ENCODE peak calls at places on chromosome 2, in seven cellular contexts. A, Y, Q, K, O, P and X are unnamed samples. For H3K9me3, the result is how much of the 10 kb centered on the place peaks cover.

GRCh38 chr2:241490444-241490760 is 18.0 kb downstream of the STK25 start:
- DNase-seq in K (no peak), P (no peak), Q (no peak), A (no peak), O (no peak), Y (no peak), X (no peak)

GRCh38 chr2:38075436-38076249 is at the start of gene CYP1B1:
- DNase-seq in Q (no peak), P (no peak), A (no peak), K (peak), Y (no peak), O (peak), X (no peak)

GRCh38 chr2:219514196-219514761 is at the start of gene ASIC4:
- DNase-seq in Y (no peak), Q (no peak), K (peak), P (no peak), O (no peak), A (peak), X (no peak)

GRCh38 chr2:163736433-163737168 is 793 bp upstream of the FIGN start:
- DNase-seq in Y (no peak), A (peak), O (no peak), Q (peak), P (no peak), K (peak), X (no peak)

GRCh38 chr2:237324446-237325236 is 89.3 kb downstream of the COL6A3 start:
- DNase-seq in O (no peak), A (no peak), K (peak), Y (no peak), P (no peak), Q (no peak), X (no peak)

GRCh38 chr2:174012347-174013309 is 47.5 kb upstream of the SP3 start:
- DNase-seq in Q (no peak), A (no peak), Y (peak), K (no peak), O (peak), P (no peak), X (no peak)

GRCh38 chr2:147843421-147843863 is 1.4 kb upstream of the ACVR2A start:
- DNase-seq in K (no peak), Q (no peak), A (no peak), Y (no peak), O (no peak), P (no peak), X (no peak)

GRCh38 chr2:105573910-105574655 is 170.6 kb upstream of the NCK2 start:
- DNase-seq in Q (no peak), P (no peak), Y (no peak), A (no peak), O (no peak), K (no peak), X (no peak)

GRCh38 chr2:66237470-66238354 is 197.2 kb upstream of the MEIS1 start:
- DNase-seq in O (no peak), Q (no peak), Y (no peak), K (no peak), A (no peak), P (no peak), X (no peak)

GRCh38 chr2:238955648-238956531 is 108.0 kb downstream of the TWIST2 start:
- DNase-seq in Q (no peak), P (no peak), K (no peak), Y (no peak), O (no peak), A (no peak), X (no peak)

GRCh38 chr2:186544255-186544675 is 45.6 kb upstream of the ITGAV start:
- DNase-seq in P (peak), K (peak), Y (no peak), O (no peak), A (peak), Q (no peak), X (peak)

GRCh38 chr2:133506962-133507361 is 61.3 kb downstream of the NCKAP5 start:
- DNase-seq in P (no peak), Q (no peak), Y (no peak), O (no peak), A (no peak), K (no peak), X (no peak)

GRCh38 chr2:71609958-71610357 is 156.6 kb downstream of the DYSF start:
- DNase-seq in Q (no peak), A (no peak), K (peak), Y (no peak), O (no peak), P (peak), X (peak)

GRCh38 chr2:192203876-192204275 is 9.1 kb upstream of the TMEFF2 start:
- DNase-seq in K (no peak), O (no peak), Q (no peak), Y (no peak), A (no peak), P (no peak), X (no peak)

GRCh38 chr2:136081582-136082210 is 36.3 kb downstream of the CXCR4 start:
- DNase-seq in Y (no peak), O (no peak), A (no peak), P (no peak), K (no peak), Q (no peak), X (no peak)

GRCh38 chr2:230953843-230954242 is 28.8 kb upstream of the GPR55 start:
- DNase-seq in A (no peak), P (no peak), Y (no peak), O (no peak), Q (no peak), K (no peak), X (no peak)

GRCh38 chr2:151410485-151410833 is 757 bp downstream of the RIF1 start:
- DNase-seq in K (peak), Y (peak), Q (peak), P (no peak), A (peak), O (no peak), X (no peak)

GRCh38 chr2:158795110-158795924 is at the start of gene DAPL1:
- DNase-seq in K (no peak), A (peak), Q (no peak), P (no peak), O (no peak), Y (no peak), X (no peak)

GRCh38 chr2:113700186-113700841 is 56.1 kb downstream of the SLC35F5 start:
- DNase-seq in Q (peak), O (no peak), A (peak), Y (peak), P (no peak), K (no peak), X (peak)

GRCh38 chr2:3839489-3839888 is 136.1 kb downstream of the DCDC2C start:
- DNase-seq in O (no peak), Q (no peak), Y (no peak), P (no peak), K (no peak), A (peak), X (no peak)

GRCh38 chr2:47070920-47071824 is 83.9 kb downstream of the STPG4 start:
- DNase-seq in O (peak), P (no peak), Q (peak), K (peak), A (no peak), Y (no peak), X (no peak)

GRCh38 chr2:234851451-234851850 is 100.4 kb upstream of the SH3BP4 start:
- DNase-seq in Q (no peak), K (no peak), A (no peak), P (no peak), O (no peak), Y (no peak), X (no peak)

GRCh38 chr2:115094441-115094840 is 652.0 kb downstream of the DPP10 start:
- DNase-seq in Y (no peak), K (no peak), A (no peak), O (no peak), Q (no peak), P (no peak), X (no peak)

GRCh38 chr2:136582631-136583205 is 182.6 kb upstream of the THSD7B start:
- DNase-seq in K (peak), P (no peak), Q (no peak), O (no peak), A (peak), Y (no peak), X (no peak)

GRCh38 chr2:24652265-24653232 is 140.6 kb downstream of the PTRHD1 start:
- DNase-seq in Y (no peak), K (peak), Q (no peak), O (no peak), P (no peak), A (no peak), X (no peak)

GRCh38 chr2:58633576-58634365 is 392.6 kb upstream of the FANCL start:
- DNase-seq in P (peak), O (no peak), Q (no peak), A (no peak), Y (no peak), K (peak), X (peak)

GRCh38 chr2:226031078-226031937 is 631.8 kb downstream of the NYAP2 start:
- DNase-seq in Y (no peak), K (peak), Q (peak), O (peak), P (peak), A (peak), X (peak)

GRCh38 chr2:230054079-230054478 is 14.6 kb downstream of the SLC16A14 start:
- DNase-seq in A (no peak), Y (no peak), O (no peak), K (peak), P (no peak), Q (peak), X (no peak)

GRCh38 chr2:170162261-170162612 is 15.7 kb upstream of the MYO3B start:
- DNase-seq in Y (no peak), O (no peak), Q (no peak), K (peak), P (no peak), A (no peak), X (no peak)

GRCh38 chr2:60880633-60880987 is 764 bp upstream of the REL start:
- DNase-seq in Y (no peak), O (no peak), P (no peak), K (peak), Q (no peak), A (no peak), X (no peak)

GRCh38 chr2:73963385-73964120 is 21.2 kb upstream of the TET3 start:
- DNase-seq in Q (no peak), Y (no peak), P (no peak), K (no peak), O (no peak), A (no peak), X (no peak)

GRCh38 chr2:197889041-197889440 is 84.6 kb downstream of the PLCL1 start:
- DNase-seq in P (no peak), Y (no peak), A (no peak), O (no peak), Q (no peak), K (peak), X (no peak)

GRCh38 chr2:100281521-100282438 is 40.5 kb downstream of the LONRF2 start:
- DNase-seq in Y (no peak), Q (no peak), O (no peak), K (peak), A (no peak), P (no peak), X (no peak)

GRCh38 chr2:131036269-131036668 is 57.0 kb downstream of the FAM168B start:
- DNase-seq in Q (no peak), K (no peak), P (no peak), Y (no peak), O (no peak), A (no peak), X (no peak)

DNA sequence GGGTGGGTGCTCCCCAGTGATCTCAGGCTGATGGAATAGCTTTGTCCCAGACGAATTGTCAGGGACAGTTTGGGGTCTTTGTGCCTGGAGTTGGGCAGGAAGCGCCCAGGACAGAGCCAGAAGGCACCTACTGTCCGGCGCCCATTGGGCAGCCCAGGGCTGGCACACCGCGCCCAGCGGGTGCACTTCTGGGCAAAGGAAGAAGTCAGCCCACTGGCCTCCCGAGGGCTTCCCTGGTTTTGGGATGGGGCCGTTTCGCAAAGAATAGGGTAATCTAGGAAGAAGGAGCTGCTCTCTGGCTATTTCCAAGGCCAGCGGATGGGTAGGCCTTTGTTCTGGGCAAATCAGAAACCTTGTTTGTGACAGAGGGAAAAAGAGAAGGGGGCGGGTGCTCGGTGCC is 3.5 kb upstream of the SIX2 start:
- DNase-seq in O (no peak), A (no peak), K (no peak), Q (no peak), Y (no peak), P (no peak), X (no peak)
- H3K9me3 ChIP-seq in O (under half), A (under half), K (under half), Q (under half), Y (under half), P (under half), X (under half)

GRCh38 chr2:57218206-57218605 is 828.4 kb upstream of the VRK2 start:
- DNase-seq in A (no peak), O (no peak), P (no peak), K (no peak), Y (no peak), Q (peak), X (no peak)
- H3K9me3 ChIP-seq in A (under half), O (under half), P (under half), K (under half), Y (under half), Q (under half), X (under half)

GRCh38 chr2:229032596-229033234 is 238.4 kb downstream of the PID1 start:
- DNase-seq in Q (peak), P (no peak), Y (no peak), A (no peak), K (no peak), O (no peak), X (no peak)

GRCh38 chr2:229033816-229034215 is 237.3 kb downstream of the PID1 start:
- DNase-seq in K (no peak), P (no peak), A (no peak), Y (no peak), Q (no peak), O (no peak), X (no peak)
- H3K9me3 ChIP-seq in K (under half), P (under half), A (under half), Y (under half), Q (under half), O (under half), X (under half)

DNA sequence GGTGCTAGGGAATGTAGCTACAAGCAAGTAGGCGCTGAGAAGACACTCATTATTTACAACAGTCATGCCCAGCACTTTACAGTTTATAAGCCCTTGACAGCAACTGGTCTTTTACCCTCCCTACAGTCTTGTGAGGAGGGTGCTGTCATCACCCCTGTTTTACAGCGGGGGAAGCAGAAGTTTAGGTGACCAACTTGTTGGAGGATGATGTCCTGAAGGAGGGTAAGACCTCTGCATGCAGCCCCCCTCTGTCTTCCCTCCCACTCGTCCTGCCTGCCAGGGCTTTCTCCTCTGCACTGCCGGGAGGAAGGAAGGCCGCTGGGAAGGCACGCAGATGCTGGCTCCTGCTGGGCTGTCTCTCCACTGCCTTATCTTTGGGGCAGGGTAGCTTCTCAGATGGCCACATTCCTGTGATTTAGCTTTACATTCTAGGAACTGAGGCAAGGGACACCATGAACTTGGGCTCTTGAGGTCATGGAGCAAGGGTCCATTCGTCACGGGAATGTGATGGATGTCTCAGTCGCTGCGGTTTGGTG is 972 bp downstream of the IL1R1 start:
- DNase-seq in A (no peak), Y (no peak), P (no peak), K (peak), O (no peak), Q (no peak), X (no peak)
- H3K9me3 ChIP-seq in A (under half), Y (under half), P (under half), K (under half), O (under half), Q (under half), X (under half)

GRCh38 chr2:56892381-56892780 is 708.6 kb downstream of the CCDC85A start:
- DNase-seq in Y (no peak), P (no peak), A (no peak), Q (no peak), O (no peak), K (no peak), X (no peak)
- H3K9me3 ChIP-seq in Y (under half), P (under half), A (under half), Q (under half), O (under half), K (under half), X (under half)